ENCODE peak calls at places on chromosome 16, in ten cellular contexts. E, J, I, F, T, V, A, X, O and S are unnamed samples.

GRCh38 chr16:8796469-8797363 is 723 bp downstream of the TMEM186 start:
- DNase-seq in E (no peak), A (no peak), V (no peak), T (no peak), I (no peak), O (no peak), F (no peak), J (no peak), X (no peak), S (no peak)

GRCh38 chr16:15732416-15732815 is 82.4 kb downstream of the NDE1 start:
- DNase-seq in T (no peak), V (no peak), F (no peak), J (no peak), A (no peak), X (no peak), I (no peak), E (peak), O (no peak), S (no peak)

GRCh38 chr16:11327277-11328171 is 17.7 kb upstream of the RMI2 start:
- DNase-seq in I (peak), A (no peak), J (no peak), V (no peak), E (no peak), F (peak), T (no peak), X (no peak), O (peak), S (no peak)

GRCh38 chr16:9125658-9126492 is 34.4 kb downstream of the HAPSTR1 start:
- DNase-seq in J (no peak), E (no peak), T (no peak), A (no peak), V (no peak), O (no peak), F (no peak), I (no peak), X (no peak), S (no peak)

GRCh38 chr16:66996324-66996982 is 8.1 kb downstream of the CES4A start:
- DNase-seq in V (no peak), X (no peak), E (peak), T (peak), F (no peak), O (no peak), A (no peak), I (no peak), J (no peak), S (no peak)

GRCh38 chr16:2497116-2497630 is 16.6 kb upstream of the ATP6V0C start:
- DNase-seq in T (peak), V (peak), J (no peak), O (no peak), E (no peak), A (no peak), F (peak), I (peak), X (no peak), S (no peak)

GRCh38 chr16:1261131-1261917 is 5.5 kb downstream of the TPSD1 start:
- DNase-seq in O (peak), E (no peak), J (no peak), I (no peak), X (no peak), T (no peak), A (no peak), F (no peak), V (no peak), S (no peak)

GRCh38 chr16:27428035-27428785 is 26.2 kb downstream of the IL21R start:
- DNase-seq in O (peak), X (no peak), V (no peak), A (no peak), T (peak), F (no peak), E (no peak), I (no peak), J (no peak), S (no peak)

GRCh38 chr16:74667215-74667765 is 613 bp upstream of the RFWD3 start:
- DNase-seq in E (peak), J (peak), I (peak), V (peak), X (no peak), A (peak), T (no peak), O (peak), F (peak), S (no peak)

GRCh38 chr16:66360624-66361324 is 5.7 kb upstream of the CDH5 start:
- DNase-seq in J (no peak), X (no peak), A (no peak), V (no peak), T (peak), F (no peak), I (no peak), O (no peak), E (no peak), S (no peak)

GRCh38 chr16:11583889-11584565 is 2.7 kb downstream of the LITAF start:
- DNase-seq in V (no peak), O (no peak), E (no peak), T (no peak), F (peak), J (no peak), I (no peak), A (no peak), X (no peak), S (no peak)

GRCh38 chr16:80208750-80209149 is 332.0 kb upstream of the DYNLRB2 start:
- DNase-seq in E (no peak), X (no peak), A (no peak), O (no peak), J (no peak), F (no peak), I (no peak), V (no peak), T (no peak), S (no peak)

GRCh38 chr16:3646348-3646920 is 8.1 kb upstream of the DNASE1 start:
- DNase-seq in X (no peak), F (peak), O (peak), I (no peak), V (peak), E (peak), T (peak), A (no peak), J (peak), S (peak)

GRCh38 chr16:89700649-89701424 is 668 bp downstream of the SPATA2L start:
- DNase-seq in J (no peak), A (peak), I (no peak), F (peak), T (peak), V (peak), O (peak), X (no peak), E (peak), S (no peak)

GRCh38 chr16:84183572-84183875 is 3.3 kb downstream of the TAF1C start:
- DNase-seq in A (no peak), X (no peak), T (no peak), V (no peak), O (no peak), E (no peak), J (no peak), I (no peak), F (no peak), S (no peak)

GRCh38 chr16:29996773-29997250 is 771 bp downstream of the INO80E start:
- DNase-seq in V (no peak), F (no peak), E (no peak), I (peak), T (no peak), O (peak), A (no peak), X (peak), J (no peak), S (no peak)

GRCh38 chr16:50502616-50503000 is 45.6 kb upstream of the NKD1 start:
- DNase-seq in O (no peak), F (no peak), E (no peak), I (no peak), V (no peak), X (peak), A (no peak), J (no peak), T (no peak), S (no peak)

GRCh38 chr16:15880434-15880833 is 8.0 kb downstream of the CEP20 start:
- DNase-seq in T (no peak), O (no peak), F (no peak), X (no peak), J (no peak), V (no peak), A (no peak), E (no peak), I (no peak), S (no peak)

GRCh38 chr16:56769674-56770073 is 39.7 kb downstream of the NUP93 start:
- DNase-seq in F (peak), V (no peak), X (no peak), A (no peak), J (no peak), O (no peak), I (no peak), T (no peak), E (peak), S (no peak)

GRCh38 chr16:12094537-12095265 is 118.2 kb downstream of the SNX29 start:
- DNase-seq in V (no peak), O (no peak), F (no peak), A (no peak), J (no peak), E (no peak), T (peak), I (no peak), X (no peak), S (no peak)

GRCh38 chr16:78108451-78108850 is 9.0 kb downstream of the WWOX start:
- DNase-seq in J (no peak), E (no peak), I (no peak), T (no peak), A (no peak), F (no peak), X (no peak), V (no peak), O (no peak), S (no peak)

GRCh38 chr16:53291757-53292392 is 142.4 kb upstream of the RBL2 start:
- DNase-seq in T (no peak), I (no peak), V (no peak), J (no peak), X (no peak), O (no peak), E (peak), F (no peak), A (no peak), S (no peak)

GRCh38 chr16:83268164-83268563 is 539.6 kb upstream of the HSBP1 start:
- DNase-seq in F (no peak), V (no peak), X (no peak), T (no peak), J (no peak), E (no peak), O (no peak), I (no peak), A (no peak), S (no peak)

GRCh38 chr16:73000020-73000906 is 47.7 kb downstream of the ZFHX3 start:
- DNase-seq in V (peak), I (peak), A (no peak), E (peak), O (no peak), T (peak), F (no peak), X (no peak), J (no peak), S (no peak)

GRCh38 chr16:86758932-86759331 is 180.6 kb downstream of the FOXL1 start:
- DNase-seq in V (no peak), T (no peak), I (no peak), E (no peak), A (no peak), F (no peak), X (no peak), O (no peak), J (no peak), S (no peak)

GRCh38 chr16:67552476-67552875 is 9.8 kb upstream of the CTCF start:
- DNase-seq in T (no peak), E (no peak), O (no peak), A (peak), I (no peak), V (no peak), J (peak), F (no peak), X (no peak), S (no peak)

GRCh38 chr16:745739-746138 is 4.9 kb upstream of the CIAO3 start:
- DNase-seq in J (no peak), I (no peak), X (no peak), F (peak), A (peak), T (peak), E (no peak), O (peak), V (no peak), S (no peak)

GRCh38 chr16:57837305-57838125 is 35.2 kb upstream of the KIFC3 start:
- DNase-seq in A (no peak), X (no peak), T (no peak), J (no peak), I (no peak), V (no peak), O (no peak), E (no peak), F (no peak), S (no peak)

GRCh38 chr16:67286441-67287235 is 7.3 kb downstream of the PLEKHG4 start:
- DNase-seq in V (no peak), X (no peak), O (no peak), E (no peak), I (no peak), J (no peak), T (no peak), F (no peak), A (no peak), S (no peak)

GRCh38 chr16:8372141-8372540 is 218.2 kb downstream of the TMEM114 start:
- DNase-seq in A (no peak), X (no peak), I (no peak), J (no peak), O (peak), T (no peak), E (no peak), F (no peak), V (no peak), S (no peak)

GRCh38 chr16:88691924-88692560 is 5.7 kb upstream of the SNAI3 start:
- DNase-seq in I (peak), F (peak), T (peak), J (no peak), V (no peak), A (no peak), E (no peak), O (no peak), X (no peak), S (no peak)

GRCh38 chr16:65763640-65764305 is 602.7 kb upstream of the CDH5 start:
- DNase-seq in J (no peak), A (no peak), I (no peak), T (no peak), O (no peak), V (no peak), X (no peak), F (no peak), E (no peak), S (no peak)

GRCh38 chr16:66800856-66801255 is 528 bp downstream of the TERB1 start:
- DNase-seq in X (no peak), V (no peak), T (no peak), J (no peak), A (peak), E (no peak), F (no peak), I (no peak), O (no peak), S (no peak)

GRCh38 chr16:66459878-66460277 is 32.8 kb downstream of the BEAN1 start:
- DNase-seq in I (no peak), F (no peak), X (peak), J (peak), E (peak), A (peak), V (no peak), T (peak), O (peak), S (no peak)

GRCh38 chr16:17273142-17273561 is 197.6 kb downstream of the XYLT1 start:
- DNase-seq in E (peak), J (no peak), T (no peak), V (no peak), F (no peak), A (no peak), X (no peak), I (no peak), O (peak), S (no peak)